ENCODE peak calls at places on chromosomes 11 and 22, in four cellular contexts. One of them, this sample, is unnamed.

GRCh38 chr22:38869663-38870062 is 2.4 kb downstream of the CBX6 start:
- DNase-seq in AG04450: no peak
- DNase-seq in colonic mucosa: no peak
- DNase-seq in neural progenitor cell: no peak
- DNase-seq in this sample: no peak

GRCh38 chr22:49097966-49098365 is 729.7 kb downstream of the BRD1 start:
- DNase-seq in AG04450: no peak
- DNase-seq in colonic mucosa: no peak
- DNase-seq in neural progenitor cell: no peak
- DNase-seq in this sample: no peak

GRCh38 chr11:10275714-10276113 is 18.3 kb downstream of the SBF2 start:
- DNase-seq in colonic mucosa: no peak
- DNase-seq in neural progenitor cell: no peak
- DNase-seq in AG04450: no peak
- DNase-seq in this sample: peak

GRCh38 chr11:38824573-38824972 is 2226.5 kb upstream of the RAG2 start:
- DNase-seq in neural progenitor cell: peak
- DNase-seq in AG04450: no peak
- DNase-seq in colonic mucosa: no peak
- DNase-seq in this sample: no peak

GRCh38 chr22:17407643-17408042 is 38.4 kb downstream of the CECR2 start:
- DNase-seq in neural progenitor cell: no peak
- DNase-seq in colonic mucosa: no peak
- DNase-seq in AG04450: no peak
- DNase-seq in this sample: no peak

GRCh38 chr11:87030458-87031054 is 7.2 kb upstream of the TMEM135 start:
- DNase-seq in neural progenitor cell: no peak
- DNase-seq in AG04450: no peak
- DNase-seq in colonic mucosa: no peak
- DNase-seq in this sample: no peak

GRCh38 chr11:3176487-3176886 is 11.4 kb upstream of the OSBPL5 start:
- DNase-seq in neural progenitor cell: no peak
- DNase-seq in AG04450: no peak
- DNase-seq in colonic mucosa: no peak
- DNase-seq in this sample: no peak

GRCh38 chr11:105181521-105181920 is 42.0 kb upstream of the CARD18 start:
- DNase-seq in colonic mucosa: no peak
- DNase-seq in AG04450: no peak
- DNase-seq in neural progenitor cell: no peak
- DNase-seq in this sample: peak

GRCh38 chr11:1919428-1920127 is at the start of gene TNNT3:
- DNase-seq in neural progenitor cell: peak
- DNase-seq in colonic mucosa: no peak
- DNase-seq in AG04450: no peak
- DNase-seq in this sample: no peak

GRCh38 chr22:46871826-46872225 is 109.4 kb downstream of the TBC1D22A start:
- DNase-seq in colonic mucosa: no peak
- DNase-seq in AG04450: no peak
- DNase-seq in neural progenitor cell: no peak
- DNase-seq in this sample: no peak
- TF ChIP-seq CTCF in colonic mucosa: no peak
- TF ChIP-seq CTCF in AG04450: no peak
- TF ChIP-seq CTCF in neural progenitor cell: no peak
- TF ChIP-seq CTCF in this sample: no peak

DNA sequence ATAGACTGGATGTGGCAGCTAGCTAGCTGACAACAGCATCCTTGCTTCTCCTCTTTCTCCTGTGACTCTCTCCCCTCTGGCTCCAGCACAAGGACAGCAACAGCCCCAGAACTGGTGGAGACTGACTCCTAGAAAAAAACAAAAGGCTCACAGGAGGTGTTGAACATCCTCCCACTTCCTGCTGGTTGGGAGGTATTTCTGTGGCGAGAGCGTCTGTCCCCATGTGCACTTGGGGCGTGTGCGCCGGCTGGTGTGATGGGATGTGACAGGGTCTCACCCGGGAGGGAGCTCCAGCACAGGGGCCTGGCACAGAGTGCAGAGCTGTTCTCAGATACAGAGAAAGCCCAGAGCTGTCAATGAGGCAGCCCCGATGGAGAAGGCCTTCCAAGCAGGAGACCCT is 107.2 kb upstream of the E2F8 start:
- DNase-seq in neural progenitor cell: peak
- DNase-seq in colonic mucosa: no peak
- DNase-seq in AG04450: no peak
- DNase-seq in this sample: no peak
- H3K4me3 ChIP-seq in neural progenitor cell: no peak
- H3K4me3 ChIP-seq in colonic mucosa: no peak
- H3K4me3 ChIP-seq in AG04450: no peak
- H3K4me3 ChIP-seq in this sample: no peak

GRCh38 chr11:113907155-113907554 is 2.6 kb downstream of the HTR3B start:
- DNase-seq in colonic mucosa: no peak
- DNase-seq in AG04450: no peak
- DNase-seq in neural progenitor cell: no peak
- DNase-seq in this sample: no peak

GRCh38 chr11:113904379-113905101 is at the start of gene HTR3B:
- DNase-seq in neural progenitor cell: no peak
- DNase-seq in AG04450: no peak
- DNase-seq in colonic mucosa: no peak
- DNase-seq in this sample: no peak

GRCh38 chr11:113907681-113908080 is 3.1 kb downstream of the HTR3B start:
- DNase-seq in AG04450: no peak
- DNase-seq in colonic mucosa: no peak
- DNase-seq in neural progenitor cell: no peak
- DNase-seq in this sample: no peak

GRCh38 chr11:113906515-113906914 is 1.9 kb downstream of the HTR3B start:
- DNase-seq in colonic mucosa: peak
- DNase-seq in AG04450: no peak
- DNase-seq in neural progenitor cell: no peak
- DNase-seq in this sample: no peak

GRCh38 chr11:113906038-113906437 is 1.4 kb downstream of the HTR3B start:
- DNase-seq in AG04450: peak
- DNase-seq in neural progenitor cell: peak
- DNase-seq in colonic mucosa: peak
- DNase-seq in this sample: peak
- TF ChIP-seq CTCF in AG04450: peak
- TF ChIP-seq CTCF in neural progenitor cell: peak
- TF ChIP-seq CTCF in colonic mucosa: peak
- TF ChIP-seq CTCF in this sample: no peak

GRCh38 chr11:17354070-17354924 is 2.7 kb downstream of the NCR3LG1 start:
- DNase-seq in colonic mucosa: peak
- DNase-seq in neural progenitor cell: peak
- DNase-seq in AG04450: peak
- DNase-seq in this sample: peak
- H3K4me3 ChIP-seq in colonic mucosa: peak
- H3K4me3 ChIP-seq in neural progenitor cell: peak
- H3K4me3 ChIP-seq in AG04450: peak
- H3K4me3 ChIP-seq in this sample: peak

GRCh38 chr11:130001491-130002351 is 914 bp downstream of the PRDM10 start:
- DNase-seq in colonic mucosa: peak
- DNase-seq in AG04450: no peak
- DNase-seq in neural progenitor cell: peak
- DNase-seq in this sample: peak

GRCh38 chr11:130000552-130001176 is 2.0 kb downstream of the PRDM10 start:
- DNase-seq in colonic mucosa: peak
- DNase-seq in neural progenitor cell: no peak
- DNase-seq in AG04450: no peak
- DNase-seq in this sample: no peak

GRCh38 chr11:130003717-130004001 is 1.0 kb upstream of the PRDM10 start:
- DNase-seq in AG04450: no peak
- DNase-seq in colonic mucosa: peak
- DNase-seq in neural progenitor cell: no peak
- DNase-seq in this sample: no peak

GRCh38 chr11:130002846-130003716 is 446 bp upstream of the PRDM10 start:
- DNase-seq in colonic mucosa: peak
- DNase-seq in neural progenitor cell: peak
- DNase-seq in AG04450: peak
- DNase-seq in this sample: peak

DNA sequence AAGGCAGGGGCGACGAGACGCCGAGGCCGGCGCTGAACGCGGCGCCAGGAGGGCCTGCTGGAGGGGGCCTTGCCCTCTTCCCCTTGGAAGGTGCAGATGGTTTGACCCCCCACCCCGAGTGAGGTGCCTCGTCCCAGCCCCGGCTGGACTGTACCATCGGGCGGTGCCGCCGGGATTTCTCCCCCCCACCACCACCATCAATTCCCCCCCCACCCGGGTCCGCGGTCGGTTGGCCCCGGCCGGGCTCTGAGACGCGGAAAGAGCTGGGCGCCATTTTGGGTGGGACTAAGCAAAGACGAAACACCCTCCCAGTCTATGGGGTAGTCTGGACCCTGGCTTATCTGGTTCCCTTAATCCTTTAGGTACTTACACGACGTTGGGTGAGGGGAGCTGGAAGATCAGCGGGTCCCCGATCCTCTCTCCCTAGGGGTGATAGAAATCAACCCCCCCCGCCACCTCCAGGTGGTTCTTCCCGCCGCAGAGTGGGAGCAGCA is at the start of gene PRDM10:
- DNase-seq in colonic mucosa: peak
- DNase-seq in AG04450: peak
- DNase-seq in neural progenitor cell: peak
- DNase-seq in this sample: peak
- TF ChIP-seq CTCF in colonic mucosa: no peak
- TF ChIP-seq CTCF in AG04450: no peak
- TF ChIP-seq CTCF in neural progenitor cell: no peak
- TF ChIP-seq CTCF in this sample: no peak

DNA sequence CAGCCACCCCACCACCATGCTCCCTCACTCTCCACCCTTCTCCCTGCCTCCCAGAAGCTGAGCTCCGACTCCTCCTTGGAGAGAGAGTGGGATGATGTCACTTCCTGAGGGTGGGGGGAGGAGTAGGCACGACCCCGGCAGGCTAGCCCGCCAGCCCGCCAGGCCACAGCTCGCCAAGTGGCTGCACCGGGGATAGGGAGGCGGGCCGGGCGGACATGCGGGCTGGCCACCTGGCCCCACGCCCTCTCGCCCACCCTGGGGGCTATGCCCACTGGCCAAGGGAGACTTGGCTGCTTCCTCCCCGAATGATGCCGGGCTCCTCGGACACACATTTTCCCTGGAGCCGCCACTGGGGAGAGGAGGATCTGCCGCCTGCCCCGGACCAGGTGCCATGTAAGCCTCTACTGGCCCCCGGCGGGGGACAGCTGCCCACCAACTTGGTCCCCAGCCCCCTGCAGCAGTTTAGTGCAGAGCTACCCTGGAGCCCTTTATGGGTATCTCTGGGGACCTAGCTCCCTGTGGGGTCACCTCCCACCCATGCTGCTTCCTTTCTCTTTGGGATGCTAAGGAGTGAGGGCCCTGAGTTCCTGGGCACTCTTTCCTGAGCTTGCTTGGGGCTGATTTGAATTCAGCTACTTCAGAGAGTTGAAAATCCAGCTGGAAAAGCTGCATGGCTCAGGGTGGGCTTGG is 33.7 kb upstream of the MYRF start:
- DNase-seq in neural progenitor cell: peak
- DNase-seq in colonic mucosa: no peak
- DNase-seq in AG04450: peak
- DNase-seq in this sample: peak
- H3K4me3 ChIP-seq in neural progenitor cell: peak
- H3K4me3 ChIP-seq in colonic mucosa: peak
- H3K4me3 ChIP-seq in AG04450: peak
- H3K4me3 ChIP-seq in this sample: peak

GRCh38 chr11:111499483-111499882 is 12.7 kb downstream of the BTG4 start:
- DNase-seq in colonic mucosa: no peak
- DNase-seq in AG04450: no peak
- DNase-seq in neural progenitor cell: no peak
- DNase-seq in this sample: no peak
- TF ChIP-seq CTCF in colonic mucosa: no peak
- TF ChIP-seq CTCF in AG04450: no peak
- TF ChIP-seq CTCF in neural progenitor cell: no peak
- TF ChIP-seq CTCF in this sample: no peak